ENCODE peak calls at places on chromosomes 13 and 19, in nine cellular contexts. T, K, L, U, G, Q, A, Y and X are unnamed samples.

GRCh38 chr13:51643114-51643881 is 59.0 kb downstream of the WDFY2 start:
- DNase-seq in K (no peak), Y (no peak), A (no peak), L (no peak), G (no peak), Q (peak; percentile 96), T (no peak), U (peak; percentile 94), X (peak; percentile 70)

GRCh38 chr13:21611385-21611784 is 7.4 kb upstream of the MICU2 start:
- DNase-seq in Y (no peak), K (no peak), T (no peak), A (no peak), U (no peak), Q (no peak), L (no peak), G (no peak), X (no peak)

GRCh38 chr13:77406644-77407440 is 79.9 kb upstream of the MYCBP2 start:
- DNase-seq in Y (no peak), L (no peak), A (no peak), K (no peak), T (no peak), G (no peak), U (no peak), Q (no peak), X (no peak)

GRCh38 chr13:21014666-21015170 is 46.7 kb downstream of the LATS2 start:
- DNase-seq in Y (peak; percentile 42), Q (peak; percentile 77), A (no peak), L (peak; percentile 81), K (no peak), T (peak; percentile 84), U (peak; percentile 69), G (no peak), X (no peak)

GRCh38 chr13:21347753-21348318 is 111.3 kb downstream of the ZDHHC20 start:
- DNase-seq in A (no peak), Q (no peak), U (no peak), L (no peak), Y (no peak), T (no peak), G (no peak), K (no peak), X (no peak)

GRCh38 chr19:16957151-16957662 is 68.4 kb downstream of the F2RL3 start:
- DNase-seq in L (no peak), Y (no peak), T (no peak), U (no peak), A (no peak), K (no peak), G (peak; percentile 53), Q (no peak), X (peak; percentile 71)

GRCh38 chr13:59562924-59563323 is 600.8 kb downstream of the DIAPH3 start:
- DNase-seq in Y (no peak), U (no peak), Q (no peak), L (no peak), K (no peak), G (no peak), T (no peak), A (no peak), X (no peak)

GRCh38 chr13:59665736-59666135 is 498.0 kb downstream of the DIAPH3 start:
- DNase-seq in K (no peak), U (no peak), L (no peak), T (no peak), A (no peak), Q (no peak), Y (no peak), G (no peak), X (no peak)

GRCh38 chr19:19900124-19900523 is 622 bp upstream of the ZNF93 start:
- DNase-seq in Y (no peak), Q (peak; percentile 80), G (no peak), U (peak; percentile 66), L (no peak), T (no peak), A (no peak), K (no peak), X (no peak)

GRCh38 chr19:39970424-39970673 is 616 bp upstream of the PSMC4 start:
- DNase-seq in K (no peak), L (no peak), Y (no peak), A (no peak), G (no peak), Q (no peak), U (no peak), T (no peak), X (no peak)

GRCh38 chr13:97727991-97728390 is 225.5 kb upstream of the IPO5 start:
- DNase-seq in Y (no peak), T (no peak), A (no peak), G (no peak), U (no peak), L (no peak), K (no peak), Q (no peak), X (no peak)

GRCh38 chr19:13712767-13713201 is 51.5 kb upstream of the MRI1 start:
- DNase-seq in Q (no peak), T (no peak), A (no peak), G (no peak), K (peak; percentile 8), L (peak; percentile 63), Y (no peak), U (no peak), X (no peak)

GRCh38 chr19:42281175-42282035 is 12.4 kb downstream of the CIC start:
- DNase-seq in K (peak; percentile 71), Y (peak; percentile 73), Q (peak; percentile 27), T (peak; percentile 51), A (peak; percentile 58), U (no peak), L (peak; percentile 89), G (no peak), X (no peak)

GRCh38 chr13:29573190-29573589 is 22.3 kb downstream of the SLC7A1 start:
- DNase-seq in Y (no peak), A (no peak), G (no peak), K (no peak), Q (no peak), U (no peak), T (no peak), L (peak; percentile 57), X (no peak)

GRCh38 chr13:40190656-40191100 is 475.8 kb downstream of the FOXO1 start:
- DNase-seq in L (peak; percentile 75), Q (peak; percentile 39), K (no peak), Y (no peak), G (no peak), U (peak; percentile 84), T (no peak), A (peak; percentile 75), X (peak; percentile 15)

GRCh38 chr19:39517432-39517831 is 2.5 kb downstream of the SELENOV start:
- DNase-seq in Y (no peak), U (no peak), Q (no peak), A (no peak), T (no peak), L (no peak), G (no peak), K (no peak), X (no peak)

GRCh38 chr19:41521860-41522555 is 54.0 kb upstream of the CEACAM21 start:
- DNase-seq in K (no peak), A (peak; percentile 17), Y (peak; percentile 40), L (peak; percentile 64), U (no peak), T (no peak), Q (no peak), G (no peak), X (no peak)

GRCh38 chr19:33394006-33394722 is 20.7 kb downstream of the CEBPG start:
- DNase-seq in Q (peak; percentile 61), U (peak; percentile 53), L (peak; percentile 86), A (no peak), G (no peak), Y (peak; percentile 61), K (no peak), T (no peak), X (no peak)

GRCh38 chr19:50519006-50519575 is 5.4 kb upstream of the ASPDH start:
- DNase-seq in L (peak; percentile 46), U (no peak), G (no peak), A (no peak), K (no peak), T (no peak), Q (no peak), Y (no peak), X (no peak)

GRCh38 chr19:46241676-46242075 is 12.1 kb downstream of the IGFL1 start:
- DNase-seq in U (no peak), Q (no peak), K (no peak), A (peak; percentile 73), G (no peak), Y (no peak), L (no peak), T (no peak), X (no peak)

GRCh38 chr13:23847545-23847944 is 41.7 kb downstream of the MIPEP start:
- DNase-seq in T (no peak), A (no peak), U (no peak), G (no peak), Y (no peak), K (no peak), Q (no peak), L (no peak), X (no peak)

GRCh38 chr19:20067898-20068297 is 9.9 kb upstream of the ZNF90 start:
- DNase-seq in Y (no peak), K (no peak), T (no peak), G (no peak), U (no peak), A (no peak), Q (no peak), L (no peak), X (no peak)

GRCh38 chr13:109990296-109990695 is 203.9 kb upstream of the IRS2 start:
- DNase-seq in U (no peak), A (no peak), Q (no peak), T (no peak), K (no peak), Y (no peak), L (no peak), G (no peak), X (no peak)

GRCh38 chr19:58520257-58520599 is 618 bp upstream of the ZBTB45 start:
- DNase-seq in Y (no peak), U (no peak), A (no peak), Q (no peak), L (no peak), G (no peak), K (no peak), T (no peak), X (no peak)

GRCh38 chr19:4059931-4060620 is 6.6 kb downstream of the ZBTB7A start:
- DNase-seq in K (no peak), Q (no peak), A (no peak), U (no peak), T (no peak), L (peak; percentile 90), G (no peak), Y (peak; percentile 77), X (peak; percentile 68)